ENCODE peak calls at places on chromosome 6, in eight cellular contexts. One of them, this sample, is unnamed.

GRCh38 chr6:50826037-50826761 is 7.5 kb downstream of the TFAP2B start:
- DNase-seq in right cardiac atrium: no peak
- DNase-seq in IMR-90: no peak
- DNase-seq in AG10803: no peak
- DNase-seq in aorta: no peak
- DNase-seq in lower lobe of right lung: no peak
- DNase-seq in GM23338: no peak
- DNase-seq in endothelial cell of umbilical vein: no peak
- DNase-seq in this sample: no peak

GRCh38 chr6:138000955-138001354 is 106.3 kb downstream of the PERP start:
- DNase-seq in right cardiac atrium: no peak
- DNase-seq in IMR-90: no peak
- DNase-seq in AG10803: no peak
- DNase-seq in aorta: no peak
- DNase-seq in lower lobe of right lung: no peak
- DNase-seq in GM23338: no peak
- DNase-seq in endothelial cell of umbilical vein: no peak
- DNase-seq in this sample: no peak

GRCh38 chr6:474454-475185 is 83.1 kb downstream of the IRF4 start:
- DNase-seq in right cardiac atrium: peak
- DNase-seq in IMR-90: no peak
- DNase-seq in AG10803: no peak
- DNase-seq in aorta: no peak
- DNase-seq in lower lobe of right lung: no peak
- DNase-seq in GM23338: no peak
- DNase-seq in endothelial cell of umbilical vein: no peak
- DNase-seq in this sample: no peak

GRCh38 chr6:90197854-90198496 is 98.7 kb downstream of the BACH2 start:
- DNase-seq in right cardiac atrium: no peak
- DNase-seq in IMR-90: peak
- DNase-seq in AG10803: peak
- DNase-seq in aorta: no peak
- DNase-seq in lower lobe of right lung: peak
- DNase-seq in GM23338: peak
- DNase-seq in endothelial cell of umbilical vein: no peak
- DNase-seq in this sample: peak

GRCh38 chr6:40999498-41000070 is 39.4 kb downstream of the UNC5CL start:
- DNase-seq in right cardiac atrium: peak
- DNase-seq in IMR-90: peak
- DNase-seq in AG10803: peak
- DNase-seq in aorta: no peak
- DNase-seq in lower lobe of right lung: peak
- DNase-seq in GM23338: peak
- DNase-seq in endothelial cell of umbilical vein: peak
- DNase-seq in this sample: peak

GRCh38 chr6:135680964-135681913 is 170.3 kb upstream of the PDE7B start:
- DNase-seq in right cardiac atrium: no peak
- DNase-seq in IMR-90: no peak
- DNase-seq in AG10803: no peak
- DNase-seq in aorta: no peak
- DNase-seq in lower lobe of right lung: no peak
- DNase-seq in GM23338: no peak
- DNase-seq in endothelial cell of umbilical vein: no peak
- DNase-seq in this sample: no peak

GRCh38 chr6:24033284-24033683 is 92.7 kb upstream of the NRSN1 start:
- DNase-seq in right cardiac atrium: no peak
- DNase-seq in IMR-90: no peak
- DNase-seq in AG10803: no peak
- DNase-seq in aorta: no peak
- DNase-seq in lower lobe of right lung: no peak
- DNase-seq in GM23338: no peak
- DNase-seq in endothelial cell of umbilical vein: no peak
- DNase-seq in this sample: no peak

GRCh38 chr6:110813813-110814487 is 1.3 kb downstream of the CDK19 start:
- DNase-seq in right cardiac atrium: no peak
- DNase-seq in IMR-90: no peak
- DNase-seq in AG10803: peak
- DNase-seq in aorta: no peak
- DNase-seq in lower lobe of right lung: no peak
- DNase-seq in GM23338: peak
- DNase-seq in endothelial cell of umbilical vein: no peak
- DNase-seq in this sample: no peak

GRCh38 chr6:150343434-150343833 is 25.4 kb upstream of the IYD start:
- DNase-seq in right cardiac atrium: no peak
- DNase-seq in IMR-90: peak
- DNase-seq in AG10803: peak
- DNase-seq in aorta: no peak
- DNase-seq in lower lobe of right lung: no peak
- DNase-seq in GM23338: no peak
- DNase-seq in endothelial cell of umbilical vein: no peak
- DNase-seq in this sample: no peak

GRCh38 chr6:118685823-118686449 is 34.5 kb upstream of the CEP85L start:
- DNase-seq in right cardiac atrium: no peak
- DNase-seq in IMR-90: no peak
- DNase-seq in AG10803: no peak
- DNase-seq in aorta: no peak
- DNase-seq in lower lobe of right lung: no peak
- DNase-seq in GM23338: peak
- DNase-seq in endothelial cell of umbilical vein: no peak
- DNase-seq in this sample: no peak

GRCh38 chr6:52958546-52959255 is 36.4 kb downstream of the GSTA4 start:
- DNase-seq in right cardiac atrium: no peak
- DNase-seq in IMR-90: no peak
- DNase-seq in AG10803: no peak
- DNase-seq in aorta: no peak
- DNase-seq in lower lobe of right lung: no peak
- DNase-seq in GM23338: no peak
- DNase-seq in endothelial cell of umbilical vein: no peak
- DNase-seq in this sample: no peak

GRCh38 chr6:33071579-33071978 is 1.9 kb downstream of the HLA-DPA1 start:
- DNase-seq in right cardiac atrium: no peak
- DNase-seq in IMR-90: no peak
- DNase-seq in AG10803: no peak
- DNase-seq in aorta: no peak
- DNase-seq in lower lobe of right lung: no peak
- DNase-seq in GM23338: no peak
- DNase-seq in endothelial cell of umbilical vein: no peak
- DNase-seq in this sample: no peak
- H3K4me3 ChIP-seq in right cardiac atrium: no peak
- H3K4me3 ChIP-seq in IMR-90: no peak
- H3K4me3 ChIP-seq in AG10803: no peak
- H3K4me3 ChIP-seq in aorta: no peak
- H3K4me3 ChIP-seq in lower lobe of right lung: peak
- H3K4me3 ChIP-seq in GM23338: no peak
- H3K4me3 ChIP-seq in endothelial cell of umbilical vein: no peak
- H3K4me3 ChIP-seq in this sample: no peak

GRCh38 chr6:75147512-75147911 is 58.3 kb downstream of the COL12A1 start:
- DNase-seq in right cardiac atrium: no peak
- DNase-seq in IMR-90: peak
- DNase-seq in AG10803: peak
- DNase-seq in aorta: no peak
- DNase-seq in lower lobe of right lung: no peak
- DNase-seq in GM23338: no peak
- DNase-seq in endothelial cell of umbilical vein: no peak
- DNase-seq in this sample: no peak

GRCh38 chr6:75145976-75146375 is 59.9 kb downstream of the COL12A1 start:
- DNase-seq in right cardiac atrium: no peak
- DNase-seq in IMR-90: no peak
- DNase-seq in AG10803: no peak
- DNase-seq in aorta: no peak
- DNase-seq in lower lobe of right lung: no peak
- DNase-seq in GM23338: peak
- DNase-seq in endothelial cell of umbilical vein: no peak
- DNase-seq in this sample: no peak

GRCh38 chr6:75143186-75143585 is 62.7 kb downstream of the COL12A1 start:
- DNase-seq in right cardiac atrium: no peak
- DNase-seq in IMR-90: peak
- DNase-seq in AG10803: peak
- DNase-seq in aorta: no peak
- DNase-seq in lower lobe of right lung: no peak
- DNase-seq in GM23338: no peak
- DNase-seq in endothelial cell of umbilical vein: no peak
- DNase-seq in this sample: no peak

GRCh38 chr6:75145211-75145610 is 60.6 kb downstream of the COL12A1 start:
- DNase-seq in right cardiac atrium: no peak
- DNase-seq in IMR-90: no peak
- DNase-seq in AG10803: no peak
- DNase-seq in aorta: no peak
- DNase-seq in lower lobe of right lung: no peak
- DNase-seq in GM23338: no peak
- DNase-seq in endothelial cell of umbilical vein: no peak
- DNase-seq in this sample: no peak

GRCh38 chr6:75144396-75144795 is 61.5 kb downstream of the COL12A1 start:
- DNase-seq in right cardiac atrium: no peak
- DNase-seq in IMR-90: no peak
- DNase-seq in AG10803: no peak
- DNase-seq in aorta: no peak
- DNase-seq in lower lobe of right lung: no peak
- DNase-seq in GM23338: no peak
- DNase-seq in endothelial cell of umbilical vein: no peak
- DNase-seq in this sample: no peak
- H3K4me3 ChIP-seq in right cardiac atrium: no peak
- H3K4me3 ChIP-seq in IMR-90: no peak
- H3K4me3 ChIP-seq in AG10803: no peak
- H3K4me3 ChIP-seq in aorta: no peak
- H3K4me3 ChIP-seq in lower lobe of right lung: no peak
- H3K4me3 ChIP-seq in GM23338: no peak
- H3K4me3 ChIP-seq in endothelial cell of umbilical vein: no peak
- H3K4me3 ChIP-seq in this sample: no peak

GRCh38 chr6:166927942-166928643 is 28.3 kb downstream of the RNASET2 start:
- DNase-seq in right cardiac atrium: no peak
- DNase-seq in IMR-90: no peak
- DNase-seq in AG10803: no peak
- DNase-seq in aorta: no peak
- DNase-seq in lower lobe of right lung: no peak
- DNase-seq in GM23338: no peak
- DNase-seq in endothelial cell of umbilical vein: no peak
- DNase-seq in this sample: no peak

GRCh38 chr6:166928644-166929515 is 27.5 kb downstream of the RNASET2 start:
- DNase-seq in right cardiac atrium: no peak
- DNase-seq in IMR-90: no peak
- DNase-seq in AG10803: no peak
- DNase-seq in aorta: no peak
- DNase-seq in lower lobe of right lung: no peak
- DNase-seq in GM23338: no peak
- DNase-seq in endothelial cell of umbilical vein: no peak
- DNase-seq in this sample: no peak

GRCh38 chr6:166927240-166927941 is 29.0 kb downstream of the RNASET2 start:
- DNase-seq in right cardiac atrium: no peak
- DNase-seq in IMR-90: no peak
- DNase-seq in AG10803: no peak
- DNase-seq in aorta: no peak
- DNase-seq in lower lobe of right lung: no peak
- DNase-seq in GM23338: no peak
- DNase-seq in endothelial cell of umbilical vein: no peak
- DNase-seq in this sample: no peak

GRCh38 chr6:166925141-166925996 is 31.0 kb downstream of the RNASET2 start:
- DNase-seq in right cardiac atrium: no peak
- DNase-seq in IMR-90: no peak
- DNase-seq in AG10803: no peak
- DNase-seq in aorta: no peak
- DNase-seq in lower lobe of right lung: no peak
- DNase-seq in GM23338: no peak
- DNase-seq in endothelial cell of umbilical vein: no peak
- DNase-seq in this sample: no peak

GRCh38 chr6:166926748-166927147 is 29.6 kb downstream of the RNASET2 start:
- DNase-seq in right cardiac atrium: no peak
- DNase-seq in IMR-90: no peak
- DNase-seq in AG10803: no peak
- DNase-seq in aorta: no peak
- DNase-seq in lower lobe of right lung: no peak
- DNase-seq in GM23338: no peak
- DNase-seq in endothelial cell of umbilical vein: no peak
- DNase-seq in this sample: no peak
- H3K4me3 ChIP-seq in right cardiac atrium: no peak
- H3K4me3 ChIP-seq in IMR-90: no peak
- H3K4me3 ChIP-seq in AG10803: no peak
- H3K4me3 ChIP-seq in aorta: no peak
- H3K4me3 ChIP-seq in lower lobe of right lung: no peak
- H3K4me3 ChIP-seq in GM23338: no peak
- H3K4me3 ChIP-seq in endothelial cell of umbilical vein: no peak
- H3K4me3 ChIP-seq in this sample: no peak

DNA sequence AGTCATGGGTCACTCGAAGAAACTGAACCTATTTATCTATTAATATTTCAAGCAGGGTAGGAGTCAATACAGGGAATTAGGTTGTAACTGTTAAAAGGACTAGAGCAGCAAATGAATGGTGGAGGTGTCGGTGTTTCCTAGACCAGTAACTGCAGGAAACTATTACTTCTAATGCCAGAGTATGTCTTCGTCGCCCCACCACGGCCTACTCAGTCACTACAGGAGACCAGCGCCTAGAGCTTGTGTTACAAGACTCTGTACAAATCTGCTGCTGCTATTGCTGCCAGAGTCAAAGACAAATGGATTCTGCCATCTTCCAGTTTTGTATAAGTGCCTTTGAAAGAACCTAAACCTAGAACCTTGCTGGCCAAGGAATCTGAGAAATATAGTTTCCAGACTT is 343.9 kb downstream of the SOX4 start:
- DNase-seq in right cardiac atrium: no peak
- DNase-seq in IMR-90: no peak
- DNase-seq in AG10803: no peak
- DNase-seq in aorta: no peak
- DNase-seq in lower lobe of right lung: no peak
- DNase-seq in GM23338: peak
- DNase-seq in endothelial cell of umbilical vein: no peak
- DNase-seq in this sample: no peak
- H3K4me3 ChIP-seq in right cardiac atrium: no peak
- H3K4me3 ChIP-seq in IMR-90: no peak
- H3K4me3 ChIP-seq in AG10803: no peak
- H3K4me3 ChIP-seq in aorta: no peak
- H3K4me3 ChIP-seq in lower lobe of right lung: no peak
- H3K4me3 ChIP-seq in GM23338: no peak
- H3K4me3 ChIP-seq in endothelial cell of umbilical vein: no peak
- H3K4me3 ChIP-seq in this sample: no peak